ENCODE peak calls at places on chromosomes 5 and 9, in ten cellular contexts. One of them, this sample, is unnamed.

GRCh38 chr5:1380910-1381309 is 36.0 kb upstream of the CLPTM1L start:
- DNase-seq in tibial nerve: no peak
- DNase-seq in uterus: no peak
- DNase-seq in bronchial epithelial cell: no peak
- DNase-seq in GM12864: no peak
- DNase-seq in A549: no peak
- DNase-seq in fibroblast of lung: no peak
- DNase-seq in upper lobe of right lung: no peak
- DNase-seq in NB4: no peak
- DNase-seq in pancreas: no peak
- DNase-seq in this sample: no peak

GRCh38 chr5:75331095-75332090 is 5.6 kb upstream of the HMGCR start:
- DNase-seq in tibial nerve: no peak
- DNase-seq in uterus: no peak
- DNase-seq in bronchial epithelial cell: no peak
- DNase-seq in GM12864: no peak
- DNase-seq in A549: no peak
- DNase-seq in fibroblast of lung: no peak
- DNase-seq in upper lobe of right lung: no peak
- DNase-seq in NB4: no peak
- DNase-seq in pancreas: no peak
- DNase-seq in this sample: no peak

GRCh38 chr9:2936221-2936620 is 92.3 kb upstream of the PUM3 start:
- DNase-seq in tibial nerve: no peak
- DNase-seq in uterus: no peak
- DNase-seq in bronchial epithelial cell: peak; percentile 7
- DNase-seq in GM12864: no peak
- DNase-seq in A549: no peak
- DNase-seq in fibroblast of lung: no peak
- DNase-seq in upper lobe of right lung: no peak
- DNase-seq in NB4: no peak
- DNase-seq in pancreas: no peak
- DNase-seq in this sample: no peak

GRCh38 chr5:126348855-126349635 is 74.2 kb upstream of the GRAMD2B start:
- DNase-seq in tibial nerve: no peak
- DNase-seq in uterus: no peak
- DNase-seq in bronchial epithelial cell: no peak
- DNase-seq in GM12864: no peak
- DNase-seq in A549: no peak
- DNase-seq in fibroblast of lung: no peak
- DNase-seq in upper lobe of right lung: no peak
- DNase-seq in NB4: no peak
- DNase-seq in pancreas: no peak
- DNase-seq in this sample: no peak

GRCh38 chr9:10562581-10563343 is 50.0 kb downstream of the PTPRD start:
- DNase-seq in tibial nerve: no peak
- DNase-seq in uterus: no peak
- DNase-seq in bronchial epithelial cell: peak; percentile 99
- DNase-seq in GM12864: no peak
- DNase-seq in A549: no peak
- DNase-seq in fibroblast of lung: no peak
- DNase-seq in upper lobe of right lung: no peak
- DNase-seq in NB4: no peak
- DNase-seq in pancreas: no peak
- DNase-seq in this sample: no peak

GRCh38 chr5:15821506-15821905 is 321.5 kb downstream of the FBXL7 start:
- DNase-seq in tibial nerve: no peak
- DNase-seq in uterus: no peak
- DNase-seq in bronchial epithelial cell: peak; percentile 35
- DNase-seq in GM12864: no peak
- DNase-seq in A549: no peak
- DNase-seq in fibroblast of lung: peak; percentile 23
- DNase-seq in upper lobe of right lung: no peak
- DNase-seq in NB4: no peak
- DNase-seq in pancreas: no peak
- DNase-seq in this sample: no peak

GRCh38 chr5:177132504-177133118 is 962 bp upstream of the NSD1 start:
- DNase-seq in tibial nerve: no peak
- DNase-seq in uterus: no peak
- DNase-seq in bronchial epithelial cell: no peak
- DNase-seq in GM12864: no peak
- DNase-seq in A549: no peak
- DNase-seq in fibroblast of lung: peak; percentile 23
- DNase-seq in upper lobe of right lung: no peak
- DNase-seq in NB4: peak; percentile 22
- DNase-seq in pancreas: peak; percentile 7
- DNase-seq in this sample: no peak

GRCh38 chr5:16774806-16775205 is 158.0 kb upstream of the RETREG1 start:
- DNase-seq in tibial nerve: no peak
- DNase-seq in uterus: no peak
- DNase-seq in bronchial epithelial cell: no peak
- DNase-seq in GM12864: no peak
- DNase-seq in A549: no peak
- DNase-seq in fibroblast of lung: peak; percentile 93
- DNase-seq in upper lobe of right lung: no peak
- DNase-seq in NB4: no peak
- DNase-seq in pancreas: no peak
- DNase-seq in this sample: no peak

GRCh38 chr9:130021123-130021522 is 21.9 kb downstream of the FNBP1 start:
- DNase-seq in tibial nerve: no peak
- DNase-seq in uterus: no peak
- DNase-seq in bronchial epithelial cell: no peak
- DNase-seq in GM12864: no peak
- DNase-seq in A549: no peak
- DNase-seq in fibroblast of lung: no peak
- DNase-seq in upper lobe of right lung: no peak
- DNase-seq in NB4: no peak
- DNase-seq in pancreas: no peak
- DNase-seq in this sample: no peak

GRCh38 chr9:237141-237857 is 22.6 kb downstream of the DOCK8 start:
- DNase-seq in tibial nerve: no peak
- DNase-seq in uterus: no peak
- DNase-seq in bronchial epithelial cell: no peak
- DNase-seq in GM12864: no peak
- DNase-seq in A549: no peak
- DNase-seq in fibroblast of lung: no peak
- DNase-seq in upper lobe of right lung: no peak
- DNase-seq in NB4: no peak
- DNase-seq in pancreas: no peak
- DNase-seq in this sample: no peak

GRCh38 chr9:92707530-92707929 is 37.6 kb upstream of the IPPK start:
- DNase-seq in tibial nerve: no peak
- DNase-seq in uterus: no peak
- DNase-seq in bronchial epithelial cell: peak; percentile 37
- DNase-seq in GM12864: no peak
- DNase-seq in A549: no peak
- DNase-seq in fibroblast of lung: no peak
- DNase-seq in upper lobe of right lung: no peak
- DNase-seq in NB4: no peak
- DNase-seq in pancreas: no peak
- DNase-seq in this sample: no peak
- H3K4me3 ChIP-seq in tibial nerve: no peak overlapping the region
- H3K4me3 ChIP-seq in uterus: no peak overlapping the region
- H3K4me3 ChIP-seq in bronchial epithelial cell: no peak overlapping the region
- H3K4me3 ChIP-seq in GM12864: no peak overlapping the region
- H3K4me3 ChIP-seq in A549: no peak overlapping the region
- H3K4me3 ChIP-seq in fibroblast of lung: no peak overlapping the region
- H3K4me3 ChIP-seq in upper lobe of right lung: no peak overlapping the region
- H3K4me3 ChIP-seq in NB4: no peak overlapping the region
- H3K4me3 ChIP-seq in pancreas: no peak overlapping the region
- H3K4me3 ChIP-seq in this sample: no peak overlapping the region

GRCh38 chr5:141402553-141403328 is at the start of gene PCDHGA9:
- DNase-seq in tibial nerve: no peak
- DNase-seq in uterus: no peak
- DNase-seq in bronchial epithelial cell: peak; percentile 20
- DNase-seq in GM12864: no peak
- DNase-seq in A549: no peak
- DNase-seq in fibroblast of lung: peak; percentile 57
- DNase-seq in upper lobe of right lung: no peak
- DNase-seq in NB4: no peak
- DNase-seq in pancreas: no peak
- DNase-seq in this sample: no peak
- TF ChIP-seq CTCF in tibial nerve: no peak
- TF ChIP-seq CTCF in uterus: no peak
- TF ChIP-seq CTCF in bronchial epithelial cell: peak; percentile 44
- TF ChIP-seq CTCF in GM12864: peak; percentile 54
- TF ChIP-seq CTCF in A549: no peak
- TF ChIP-seq CTCF in fibroblast of lung: peak; percentile 40
- TF ChIP-seq CTCF in upper lobe of right lung: peak; percentile 41
- TF ChIP-seq CTCF in NB4: peak; percentile 11
- TF ChIP-seq CTCF in pancreas: no peak
- TF ChIP-seq CTCF in this sample: peak; percentile 14

GRCh38 chr9:98974554-98974953 is 30.8 kb downstream of the COL15A1 start:
- DNase-seq in tibial nerve: no peak
- DNase-seq in uterus: no peak
- DNase-seq in bronchial epithelial cell: no peak
- DNase-seq in GM12864: no peak
- DNase-seq in A549: no peak
- DNase-seq in fibroblast of lung: no peak
- DNase-seq in upper lobe of right lung: no peak
- DNase-seq in NB4: no peak
- DNase-seq in pancreas: no peak
- DNase-seq in this sample: no peak

GRCh38 chr9:98975838-98976237 is 32.1 kb downstream of the COL15A1 start:
- DNase-seq in tibial nerve: no peak
- DNase-seq in uterus: no peak
- DNase-seq in bronchial epithelial cell: no peak
- DNase-seq in GM12864: no peak
- DNase-seq in A549: no peak
- DNase-seq in fibroblast of lung: no peak
- DNase-seq in upper lobe of right lung: no peak
- DNase-seq in NB4: no peak
- DNase-seq in pancreas: no peak
- DNase-seq in this sample: no peak

GRCh38 chr9:98974106-98974505 is 30.4 kb downstream of the COL15A1 start:
- DNase-seq in tibial nerve: no peak
- DNase-seq in uterus: no peak
- DNase-seq in bronchial epithelial cell: no peak
- DNase-seq in GM12864: no peak
- DNase-seq in A549: no peak
- DNase-seq in fibroblast of lung: no peak
- DNase-seq in upper lobe of right lung: no peak
- DNase-seq in NB4: no peak
- DNase-seq in pancreas: no peak
- DNase-seq in this sample: no peak

GRCh38 chr9:98973546-98973921 is 29.8 kb downstream of the COL15A1 start:
- DNase-seq in tibial nerve: peak; percentile 40
- DNase-seq in uterus: no peak
- DNase-seq in bronchial epithelial cell: no peak
- DNase-seq in GM12864: no peak
- DNase-seq in A549: no peak
- DNase-seq in fibroblast of lung: no peak
- DNase-seq in upper lobe of right lung: no peak
- DNase-seq in NB4: no peak
- DNase-seq in pancreas: no peak
- DNase-seq in this sample: no peak

GRCh38 chr9:98974994-98975712 is 31.4 kb downstream of the COL15A1 start:
- DNase-seq in tibial nerve: peak; percentile 87
- DNase-seq in uterus: peak; percentile 92
- DNase-seq in bronchial epithelial cell: peak; percentile 57
- DNase-seq in GM12864: no peak
- DNase-seq in A549: peak; percentile 86
- DNase-seq in fibroblast of lung: peak; percentile 66
- DNase-seq in upper lobe of right lung: peak; percentile 93
- DNase-seq in NB4: peak; percentile 72
- DNase-seq in pancreas: peak; percentile 86
- DNase-seq in this sample: peak; percentile 80
- H3K4me3 ChIP-seq in tibial nerve: peak overlapping the region; percentile 26
- H3K4me3 ChIP-seq in uterus: no peak overlapping the region
- H3K4me3 ChIP-seq in bronchial epithelial cell: no peak overlapping the region
- H3K4me3 ChIP-seq in GM12864: no peak overlapping the region
- H3K4me3 ChIP-seq in A549: peak overlapping the region; percentile 24
- H3K4me3 ChIP-seq in fibroblast of lung: peak overlapping the region; percentile 33
- H3K4me3 ChIP-seq in upper lobe of right lung: peak overlapping the region; percentile 17
- H3K4me3 ChIP-seq in NB4: no peak overlapping the region
- H3K4me3 ChIP-seq in pancreas: peak overlapping the region; percentile 8
- H3K4me3 ChIP-seq in this sample: no peak overlapping the region

DNA sequence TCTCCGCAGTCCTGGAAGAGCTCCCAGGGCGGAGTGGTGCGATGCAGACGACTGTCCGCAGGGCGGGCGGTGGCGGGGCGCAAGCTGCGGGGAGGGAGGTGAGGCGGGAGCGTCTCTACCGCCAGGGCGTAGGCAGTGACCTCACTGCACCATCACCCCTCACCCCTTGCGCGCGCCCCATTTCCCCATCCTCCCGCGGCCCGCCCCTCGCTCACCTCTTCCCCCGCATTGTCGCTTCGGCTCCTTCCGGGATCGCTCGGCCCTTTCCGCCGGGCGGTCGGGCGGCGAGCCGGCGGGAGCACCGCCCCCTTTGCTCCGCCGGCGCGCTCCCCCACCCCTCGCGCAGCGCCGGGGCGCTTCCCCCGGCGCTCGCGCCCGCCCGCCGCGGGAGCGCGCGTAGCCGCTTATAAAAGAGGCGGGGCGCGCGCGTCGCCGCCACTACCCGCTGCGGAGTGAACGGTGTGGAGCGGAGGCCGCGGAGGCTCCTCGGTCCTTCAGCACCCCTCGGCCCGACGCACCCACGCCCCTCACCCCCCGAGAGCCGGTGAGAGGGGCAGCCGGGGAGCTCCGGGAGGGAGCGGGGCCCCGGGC is at the start of gene SPTAN1:
- DNase-seq in tibial nerve: peak; percentile 85
- DNase-seq in uterus: peak; percentile 95
- DNase-seq in bronchial epithelial cell: peak; percentile 77
- DNase-seq in GM12864: peak; percentile 62
- DNase-seq in A549: peak; percentile 87
- DNase-seq in fibroblast of lung: peak; percentile 88
- DNase-seq in upper lobe of right lung: peak; percentile 96
- DNase-seq in NB4: peak; percentile 92
- DNase-seq in pancreas: peak; percentile 81
- DNase-seq in this sample: peak; percentile 96
- TF ChIP-seq CTCF in tibial nerve: peak; percentile 10
- TF ChIP-seq CTCF in uterus: peak; percentile 29
- TF ChIP-seq CTCF in bronchial epithelial cell: peak; percentile 5
- TF ChIP-seq CTCF in GM12864: no peak
- TF ChIP-seq CTCF in A549: no peak
- TF ChIP-seq CTCF in fibroblast of lung: no peak
- TF ChIP-seq CTCF in upper lobe of right lung: peak; percentile 8
- TF ChIP-seq CTCF in NB4: no peak
- TF ChIP-seq CTCF in pancreas: no peak
- TF ChIP-seq CTCF in this sample: no peak

DNA sequence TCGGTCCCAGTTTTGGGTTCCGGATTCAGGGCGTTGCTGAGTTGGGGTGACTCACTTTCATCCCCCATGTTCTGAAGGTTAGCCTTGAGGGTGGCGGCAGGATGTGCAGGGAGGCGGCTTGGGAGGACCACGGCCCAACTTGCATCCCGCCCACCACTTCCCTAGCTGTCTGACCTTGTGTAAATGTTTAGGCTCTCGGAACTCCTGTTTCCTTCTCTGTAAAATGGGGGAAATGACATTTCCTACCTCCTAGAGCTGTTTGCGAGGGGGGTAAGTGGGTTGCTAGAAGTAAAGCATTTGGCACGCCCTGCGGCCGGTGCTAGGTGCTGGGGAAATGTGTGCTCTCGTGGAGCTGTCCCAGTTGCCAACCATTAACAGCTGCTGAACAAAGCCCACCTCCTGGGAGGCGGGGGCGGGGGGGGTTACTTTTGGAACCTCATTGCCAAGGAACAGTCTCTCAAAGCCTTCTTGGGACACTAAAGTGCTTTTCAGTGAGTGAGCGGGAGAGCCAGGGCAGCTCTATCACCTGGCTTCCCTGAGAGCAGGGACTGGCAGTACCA is 27.5 kb downstream of the PTGES2 start:
- DNase-seq in tibial nerve: no peak
- DNase-seq in uterus: no peak
- DNase-seq in bronchial epithelial cell: no peak
- DNase-seq in GM12864: no peak
- DNase-seq in A549: no peak
- DNase-seq in fibroblast of lung: no peak
- DNase-seq in upper lobe of right lung: no peak
- DNase-seq in NB4: no peak
- DNase-seq in pancreas: no peak
- DNase-seq in this sample: no peak
- H3K4me3 ChIP-seq in tibial nerve: no peak overlapping the region
- H3K4me3 ChIP-seq in uterus: peak overlapping the region; percentile 41
- H3K4me3 ChIP-seq in bronchial epithelial cell: no peak overlapping the region
- H3K4me3 ChIP-seq in GM12864: no peak overlapping the region
- H3K4me3 ChIP-seq in A549: no peak overlapping the region
- H3K4me3 ChIP-seq in fibroblast of lung: peak overlapping the region; percentile 61
- H3K4me3 ChIP-seq in upper lobe of right lung: peak overlapping the region; percentile 68
- H3K4me3 ChIP-seq in NB4: no peak overlapping the region
- H3K4me3 ChIP-seq in pancreas: peak overlapping the region; percentile 11
- H3K4me3 ChIP-seq in this sample: no peak overlapping the region